ENCODE peak calls at places on chromosomes 11 and 22, in ten cellular contexts. R, H, D, M, T, Q, J, C, F and P are unnamed samples.

GRCh38 chr11:84089072-84090057 is 803.2 kb upstream of the CCDC90B start:
- DNase-seq in R (peak), H (no peak), D (no peak), M (no peak), T (peak), Q (no peak), J (no peak), C (no peak), F (no peak), P (no peak)

GRCh38 chr22:24134090-24134846 is 47.0 kb upstream of the SUSD2 start:
- DNase-seq in R (no peak), H (peak), D (no peak), M (peak), T (no peak), Q (no peak), J (peak), C (peak), F (no peak), P (no peak)

GRCh38 chr11:116059909-116060308 is 555.7 kb upstream of the CADM1 start:
- DNase-seq in R (no peak), H (no peak), D (no peak), M (no peak), T (no peak), Q (no peak), J (no peak), C (no peak), F (no peak), P (no peak)

GRCh38 chr22:38383417-38383816 is 66.2 kb upstream of the CSNK1E start:
- DNase-seq in R (no peak), H (no peak), D (no peak), M (no peak), T (no peak), Q (no peak), J (no peak), C (no peak), F (no peak), P (no peak)

GRCh38 chr11:78588517-78588916 is 13.9 kb upstream of the NARS2 start:
- DNase-seq in R (no peak), H (no peak), D (no peak), M (no peak), T (no peak), Q (no peak), J (no peak), C (no peak), F (no peak), P (no peak)

GRCh38 chr11:109000531-109000930 is 335.7 kb downstream of the DDX10 start:
- DNase-seq in R (no peak), H (no peak), D (no peak), M (no peak), T (no peak), Q (no peak), J (no peak), C (no peak), F (no peak), P (no peak)

GRCh38 chr11:77081976-77082836 is 15.4 kb downstream of the CAPN5 start:
- DNase-seq in R (no peak), H (no peak), D (peak), M (no peak), T (no peak), Q (peak), J (no peak), C (no peak), F (peak), P (no peak)

GRCh38 chr11:23961503-23962338 is 535.1 kb upstream of the LUZP2 start:
- DNase-seq in R (no peak), H (no peak), D (no peak), M (no peak), T (no peak), Q (no peak), J (no peak), C (no peak), F (no peak), P (no peak)

GRCh38 chr11:116563713-116564050 is 209.1 kb downstream of the BUD13 start:
- DNase-seq in R (no peak), H (no peak), D (no peak), M (no peak), T (no peak), Q (no peak), J (no peak), C (no peak), F (no peak), P (no peak)

GRCh38 chr11:66851698-66852465 is 5.0 kb upstream of the LRFN4 start:
- DNase-seq in R (no peak), H (no peak), D (no peak), M (peak), T (no peak), Q (no peak), J (no peak), C (no peak), F (no peak), P (no peak)

GRCh38 chr11:95977534-95978174 is 53.7 kb upstream of the MTMR2 start:
- DNase-seq in R (no peak), H (peak), D (no peak), M (no peak), T (peak), Q (no peak), J (no peak), C (no peak), F (no peak), P (peak)

GRCh38 chr22:20777420-20778177 is 3.7 kb downstream of the SERPIND1 start:
- DNase-seq in R (peak), H (peak), D (peak), M (no peak), T (peak), Q (no peak), J (no peak), C (no peak), F (no peak), P (peak)

GRCh38 chr22:19463491-19464469 is 15.2 kb downstream of the UFD1 start:
- DNase-seq in R (no peak), H (peak), D (no peak), M (no peak), T (no peak), Q (no peak), J (no peak), C (no peak), F (no peak), P (peak)

GRCh38 chr11:60121259-60121658 is 32.8 kb downstream of the MS4A2 start:
- DNase-seq in R (no peak), H (no peak), D (no peak), M (no peak), T (peak), Q (no peak), J (no peak), C (no peak), F (no peak), P (no peak)

GRCh38 chr22:48805516-48805915 is 1022.2 kb downstream of the BRD1 start:
- DNase-seq in R (no peak), H (no peak), D (no peak), M (no peak), T (no peak), Q (no peak), J (no peak), C (no peak), F (no peak), P (no peak)

GRCh38 chr11:113365895-113366294 is 21.7 kb upstream of the ANKK1 start:
- DNase-seq in R (no peak), H (no peak), D (no peak), M (no peak), T (no peak), Q (no peak), J (no peak), C (no peak), F (no peak), P (no peak)

GRCh38 chr11:86069408-86070086 is 663 bp upstream of the PICALM start:
- DNase-seq in R (peak), H (peak), D (no peak), M (peak), T (peak), Q (no peak), J (no peak), C (no peak), F (peak), P (peak)

GRCh38 chr11:121929581-121929980 is 186.4 kb downstream of the BLID start:
- DNase-seq in R (peak), H (peak), D (peak), M (no peak), T (peak), Q (peak), J (peak), C (no peak), F (no peak), P (peak)

GRCh38 chr11:128172046-128172878 is 415.1 kb downstream of the ETS1 start:
- DNase-seq in R (peak), H (peak), D (peak), M (peak), T (peak), Q (peak), J (peak), C (peak), F (peak), P (peak)
- TF ChIP-seq CTCF in R (peak), H (peak), D (peak), M (peak), T (peak), Q (peak), J (peak), C (peak), F (peak), P (peak)

DNA sequence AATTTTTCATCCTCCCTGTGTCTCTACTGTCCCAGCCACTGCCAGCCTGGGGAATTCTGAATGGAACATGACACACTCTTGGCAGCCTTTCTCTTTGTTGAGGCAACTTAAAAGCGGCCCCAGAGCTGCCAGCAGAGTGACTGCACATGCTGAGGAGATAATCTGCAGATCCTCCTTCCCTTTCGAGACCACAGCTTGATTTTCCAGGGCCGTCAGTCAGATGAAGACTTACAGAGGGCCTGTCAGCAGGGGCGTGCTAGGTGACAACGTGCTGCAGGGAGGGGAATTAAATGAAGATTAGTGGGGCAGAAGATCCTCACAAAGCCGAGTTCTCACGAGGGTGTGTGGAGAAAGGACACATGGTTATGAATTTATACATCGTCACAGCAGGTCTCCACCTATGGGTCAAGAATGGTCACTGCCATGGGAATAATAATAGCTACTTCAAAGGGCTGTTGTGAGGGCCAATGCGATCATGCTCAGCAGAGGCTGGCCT is 193.5 kb upstream of the PITPNB start:
- DNase-seq in R (no peak), H (peak), D (peak), M (no peak), T (peak), Q (peak), J (no peak), C (no peak), F (peak), P (peak)
- TF ChIP-seq CTCF in R (peak), H (peak), D (no peak), M (peak), T (peak), Q (peak), J (peak), C (no peak), F (peak), P (peak)

DNA sequence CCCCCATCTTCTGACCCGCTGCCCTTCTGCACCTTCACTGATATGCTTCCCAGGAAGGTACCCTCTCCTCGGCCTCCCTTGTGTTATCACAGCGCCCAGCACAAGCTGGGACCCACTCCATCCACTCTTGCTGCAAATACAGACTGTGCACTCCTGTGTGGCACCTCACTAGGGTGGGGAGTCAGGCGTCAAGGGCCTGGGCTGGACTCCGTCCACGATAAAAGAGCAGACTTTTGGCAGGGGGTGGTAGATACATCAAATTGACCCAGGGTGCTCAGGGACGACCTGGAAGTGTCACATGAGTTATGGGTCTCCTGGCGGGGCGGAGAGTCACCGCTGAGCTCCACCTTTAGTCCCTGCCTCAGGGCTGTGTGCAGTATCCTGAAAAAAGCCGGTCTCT is 908 bp downstream of the TRPM5 start:
- DNase-seq in R (no peak), H (no peak), D (no peak), M (no peak), T (no peak), Q (no peak), J (no peak), C (no peak), F (no peak), P (no peak)
- TF ChIP-seq CTCF in R (no peak), H (no peak), D (no peak), M (no peak), T (no peak), Q (no peak), J (no peak), C (no peak), F (no peak), P (no peak)

GRCh38 chr11:130827697-130828377 is 88.4 kb downstream of the SNX19 start:
- DNase-seq in R (no peak), H (peak), D (peak), M (no peak), T (peak), Q (peak), J (peak), C (no peak), F (peak), P (peak)
- TF ChIP-seq CTCF in R (peak), H (peak), D (no peak), M (no peak), T (peak), Q (peak), J (peak), C (no peak), F (peak), P (peak)

DNA sequence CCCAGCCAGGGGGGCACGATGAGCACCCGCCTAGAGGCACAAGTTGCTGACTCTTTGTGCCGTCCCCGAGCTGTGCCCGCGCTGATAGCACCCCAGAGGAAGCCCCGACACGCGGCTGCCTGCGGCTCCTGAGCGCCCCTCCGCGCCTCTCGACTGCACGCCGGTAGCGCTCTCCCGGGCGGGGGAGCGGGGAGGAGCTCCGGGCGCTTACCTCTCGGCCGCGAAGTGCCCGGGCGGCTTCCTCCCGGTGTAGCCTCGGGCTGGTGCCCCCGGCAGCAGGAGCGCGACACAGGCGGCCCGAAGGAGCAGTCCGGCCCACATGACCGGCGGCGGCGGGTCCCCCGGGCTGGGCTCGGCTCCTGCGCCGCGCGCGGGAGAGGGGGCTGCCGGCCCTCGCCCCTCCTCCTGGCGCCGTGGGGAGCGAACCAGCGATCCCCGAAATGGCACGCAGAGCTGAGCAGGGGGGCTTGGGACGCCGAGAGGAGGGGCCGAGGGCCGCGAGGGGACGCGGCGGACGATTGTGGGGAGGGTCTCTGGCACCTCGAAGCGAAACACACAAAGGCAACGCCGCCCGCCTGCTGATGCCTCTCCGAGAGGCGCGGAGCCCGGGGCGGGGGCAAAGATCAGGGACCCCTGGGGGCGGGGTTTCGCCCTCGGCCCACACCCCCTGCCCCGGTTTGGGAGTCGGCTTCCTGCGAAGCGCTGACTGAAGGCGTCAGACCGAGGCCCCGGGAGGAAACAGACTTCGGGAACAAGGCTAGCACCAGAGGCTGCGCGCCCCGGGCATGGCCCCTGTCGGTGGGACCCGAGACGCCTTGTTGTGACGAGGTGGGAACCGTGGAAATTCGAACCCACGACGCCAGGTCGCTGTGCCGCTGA is at the start of gene VWCE:
- DNase-seq in R (no peak), H (peak), D (peak), M (peak), T (peak), Q (peak), J (peak), C (peak), F (no peak), P (peak)
- TF ChIP-seq CTCF in R (peak), H (peak), D (no peak), M (no peak), T (peak), Q (no peak), J (no peak), C (no peak), F (no peak), P (peak)

DNA sequence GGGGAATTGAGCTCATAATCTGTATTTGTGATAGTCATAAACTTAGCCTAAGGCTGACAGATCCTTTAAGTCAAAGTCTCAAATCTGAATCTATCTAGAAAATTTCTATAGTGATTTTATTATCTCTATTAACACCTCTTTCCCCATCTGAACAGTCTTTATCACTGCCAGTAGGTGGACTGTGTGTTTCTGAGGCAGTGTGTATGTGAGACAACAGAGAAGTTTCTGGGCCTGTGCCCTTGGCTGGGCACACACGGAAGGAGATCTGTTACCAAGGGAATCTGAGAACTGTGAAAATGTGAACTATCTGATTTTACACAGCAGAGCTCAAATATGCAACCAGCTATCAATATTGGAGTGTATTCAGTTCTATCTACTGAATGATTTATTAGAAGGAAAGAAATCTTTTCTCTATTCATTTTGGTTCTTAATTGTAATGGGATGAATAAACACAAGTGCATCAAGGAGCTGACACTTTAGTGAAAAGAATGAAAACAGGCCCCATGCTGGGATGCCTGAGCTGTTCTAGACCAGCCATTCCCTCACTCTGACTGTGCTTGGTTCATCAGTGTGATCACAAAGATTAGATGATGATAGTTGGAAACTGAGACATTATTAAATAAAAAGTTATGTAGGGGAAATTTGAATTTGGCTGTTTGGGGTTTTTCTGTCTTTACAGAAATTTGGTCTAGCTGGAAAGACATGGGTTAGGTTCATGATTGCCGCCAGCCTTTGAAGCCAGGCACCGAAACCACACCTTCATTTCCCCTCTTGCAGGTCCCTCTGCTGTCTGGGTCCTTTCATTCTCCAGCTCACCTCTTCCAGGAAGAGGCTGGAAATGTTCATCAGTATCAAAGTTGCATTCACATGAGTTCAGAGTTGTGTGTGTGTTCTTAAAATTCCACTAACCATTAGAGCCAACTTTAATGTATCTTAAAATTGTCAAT is 68.1 kb downstream of the LIF start:
- DNase-seq in R (no peak), H (no peak), D (no peak), M (no peak), T (no peak), Q (no peak), J (no peak), C (no peak), F (no peak), P (no peak)
- TF ChIP-seq CTCF in R (peak), H (no peak), D (no peak), M (no peak), T (no peak), Q (no peak), J (no peak), C (no peak), F (no peak), P (no peak)

GRCh38 chr11:64006468-64006867 is 20.2 kb downstream of the OTUB1 start:
- DNase-seq in R (no peak), H (no peak), D (no peak), M (no peak), T (no peak), Q (no peak), J (no peak), C (no peak), F (no peak), P (no peak)

GRCh38 chr11:64007629-64008282 is 21.5 kb downstream of the OTUB1 start:
- DNase-seq in R (peak), H (no peak), D (peak), M (no peak), T (peak), Q (peak), J (peak), C (no peak), F (no peak), P (peak)

GRCh38 chr11:64008283-64008931 is 22.2 kb downstream of the OTUB1 start:
- DNase-seq in R (no peak), H (no peak), D (no peak), M (no peak), T (no peak), Q (no peak), J (no peak), C (no peak), F (no peak), P (no peak)

GRCh38 chr11:64005691-64006090 is 19.5 kb downstream of the OTUB1 start:
- DNase-seq in R (no peak), H (no peak), D (no peak), M (no peak), T (no peak), Q (no peak), J (no peak), C (no peak), F (no peak), P (no peak)

DNA sequence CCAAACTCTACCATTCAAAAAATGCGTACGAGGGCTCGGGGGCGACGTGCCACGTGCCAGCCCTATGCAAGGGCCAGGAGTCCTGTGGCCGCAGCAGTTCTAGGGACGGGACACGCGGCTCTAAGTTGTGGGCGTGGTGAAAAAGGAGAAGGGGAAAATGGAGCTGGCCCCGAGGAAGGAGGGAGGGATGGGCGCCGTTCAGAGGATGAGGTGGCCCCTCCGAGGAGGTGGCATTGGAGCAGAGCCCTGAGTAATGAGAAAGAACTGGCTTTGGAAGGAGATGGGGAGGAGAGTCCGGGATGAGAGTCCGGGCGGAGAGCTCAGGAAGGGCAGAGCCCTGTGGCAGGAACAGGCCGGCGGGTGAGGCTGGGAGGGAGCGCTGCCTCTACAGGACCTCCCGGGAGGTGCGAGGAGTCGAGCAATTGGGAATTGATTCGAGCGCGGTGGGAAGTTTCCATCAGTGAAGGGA is 21.0 kb downstream of the OTUB1 start:
- DNase-seq in R (no peak), H (peak), D (no peak), M (peak), T (peak), Q (no peak), J (no peak), C (no peak), F (no peak), P (peak)
- TF ChIP-seq CTCF in R (no peak), H (no peak), D (no peak), M (no peak), T (no peak), Q (no peak), J (no peak), C (no peak), F (no peak), P (no peak)

GRCh38 chr11:134014502-134014901 is 54.4 kb upstream of the JAM3 start:
- DNase-seq in R (no peak), H (peak), D (peak), M (no peak), T (peak), Q (no peak), J (no peak), C (no peak), F (no peak), P (no peak)
- TF ChIP-seq CTCF in R (peak), H (peak), D (no peak), M (no peak), T (peak), Q (peak), J (peak), C (no peak), F (no peak), P (no peak)